ENCODE peak calls at places on chromosomes 7 and 10, in eight cellular contexts. One of them, this sample, is unnamed.

GRCh38 chr7:149467321-149467859 is 6.5 kb upstream of the ZNF777 start:
- DNase-seq in left lung: no peak
- DNase-seq in lower lobe of right lung: no peak
- DNase-seq in brain microvascular endothelial cell: no peak
- DNase-seq in mesendoderm: no peak
- DNase-seq in cardiac fibroblast: no peak
- DNase-seq in spleen: no peak
- DNase-seq in HCT116: no peak
- DNase-seq in this sample: no peak

GRCh38 chr10:80289451-80290287 is at the start of gene MAT1A:
- DNase-seq in lower lobe of right lung: no peak
- DNase-seq in spleen: no peak
- DNase-seq in HCT116: peak
- DNase-seq in brain microvascular endothelial cell: no peak
- DNase-seq in left lung: no peak
- DNase-seq in cardiac fibroblast: peak
- DNase-seq in mesendoderm: peak
- DNase-seq in this sample: no peak

GRCh38 chr10:91409869-91410637 is at the start of gene HECTD2:
- DNase-seq in left lung: peak
- DNase-seq in mesendoderm: peak
- DNase-seq in cardiac fibroblast: peak
- DNase-seq in brain microvascular endothelial cell: peak
- DNase-seq in spleen: peak
- DNase-seq in lower lobe of right lung: peak
- DNase-seq in HCT116: peak
- DNase-seq in this sample: peak

GRCh38 chr10:47260505-47261111 is 39.4 kb upstream of the GDF10 start:
- DNase-seq in mesendoderm: peak
- DNase-seq in cardiac fibroblast: no peak
- DNase-seq in lower lobe of right lung: no peak
- DNase-seq in brain microvascular endothelial cell: no peak
- DNase-seq in left lung: no peak
- DNase-seq in HCT116: no peak
- DNase-seq in spleen: peak
- DNase-seq in this sample: peak

GRCh38 chr10:110118891-110119621 is 88.3 kb upstream of the MXI1 start:
- DNase-seq in brain microvascular endothelial cell: no peak
- DNase-seq in cardiac fibroblast: no peak
- DNase-seq in left lung: no peak
- DNase-seq in lower lobe of right lung: no peak
- DNase-seq in mesendoderm: no peak
- DNase-seq in spleen: no peak
- DNase-seq in HCT116: no peak
- DNase-seq in this sample: no peak

GRCh38 chr10:59310324-59310914 is 51.9 kb downstream of the FAM13C start:
- DNase-seq in lower lobe of right lung: no peak
- DNase-seq in spleen: no peak
- DNase-seq in brain microvascular endothelial cell: no peak
- DNase-seq in left lung: no peak
- DNase-seq in HCT116: no peak
- DNase-seq in mesendoderm: no peak
- DNase-seq in cardiac fibroblast: no peak
- DNase-seq in this sample: no peak

GRCh38 chr7:5702876-5703571 is 78.4 kb downstream of the RNF216 start:
- DNase-seq in left lung: no peak
- DNase-seq in mesendoderm: peak
- DNase-seq in cardiac fibroblast: peak
- DNase-seq in brain microvascular endothelial cell: peak
- DNase-seq in spleen: no peak
- DNase-seq in HCT116: peak
- DNase-seq in lower lobe of right lung: no peak
- DNase-seq in this sample: no peak

GRCh38 chr10:124138195-124138882 is 44.9 kb upstream of the CHST15 start:
- DNase-seq in left lung: no peak
- DNase-seq in HCT116: no peak
- DNase-seq in spleen: no peak
- DNase-seq in brain microvascular endothelial cell: no peak
- DNase-seq in mesendoderm: no peak
- DNase-seq in lower lobe of right lung: no peak
- DNase-seq in cardiac fibroblast: no peak
- DNase-seq in this sample: no peak

GRCh38 chr7:44735403-44736165 is 13.1 kb upstream of the ZMIZ2 start:
- DNase-seq in mesendoderm: no peak
- DNase-seq in left lung: no peak
- DNase-seq in lower lobe of right lung: no peak
- DNase-seq in spleen: peak
- DNase-seq in brain microvascular endothelial cell: peak
- DNase-seq in cardiac fibroblast: peak
- DNase-seq in HCT116: peak
- DNase-seq in this sample: peak

GRCh38 chr7:99459087-99459486 is 6.9 kb downstream of the ATP5MF start:
- DNase-seq in brain microvascular endothelial cell: no peak
- DNase-seq in cardiac fibroblast: peak
- DNase-seq in mesendoderm: peak
- DNase-seq in left lung: peak
- DNase-seq in spleen: no peak
- DNase-seq in lower lobe of right lung: no peak
- DNase-seq in HCT116: no peak
- DNase-seq in this sample: no peak

GRCh38 chr7:19701471-19701870 is 7.4 kb downstream of the POLR1F start:
- DNase-seq in lower lobe of right lung: no peak
- DNase-seq in mesendoderm: no peak
- DNase-seq in brain microvascular endothelial cell: no peak
- DNase-seq in left lung: no peak
- DNase-seq in spleen: no peak
- DNase-seq in HCT116: no peak
- DNase-seq in cardiac fibroblast: no peak
- DNase-seq in this sample: no peak

GRCh38 chr7:100022621-100023020 is 7.2 kb downstream of the ZKSCAN1 start:
- DNase-seq in HCT116: no peak
- DNase-seq in left lung: no peak
- DNase-seq in spleen: no peak
- DNase-seq in lower lobe of right lung: no peak
- DNase-seq in brain microvascular endothelial cell: no peak
- DNase-seq in mesendoderm: no peak
- DNase-seq in cardiac fibroblast: no peak
- DNase-seq in this sample: no peak

GRCh38 chr7:48035301-48035966 is at the start of gene C7orf57:
- DNase-seq in spleen: peak
- DNase-seq in lower lobe of right lung: peak
- DNase-seq in brain microvascular endothelial cell: peak
- DNase-seq in cardiac fibroblast: peak
- DNase-seq in HCT116: peak
- DNase-seq in left lung: peak
- DNase-seq in mesendoderm: peak
- DNase-seq in this sample: peak

GRCh38 chr10:84335516-84335915 is 7.1 kb downstream of the CCSER2 start:
- DNase-seq in spleen: no peak
- DNase-seq in brain microvascular endothelial cell: no peak
- DNase-seq in mesendoderm: no peak
- DNase-seq in lower lobe of right lung: no peak
- DNase-seq in HCT116: no peak
- DNase-seq in cardiac fibroblast: peak
- DNase-seq in left lung: no peak
- DNase-seq in this sample: no peak

GRCh38 chr10:69348824-69349541 is 67.7 kb downstream of the TACR2 start:
- DNase-seq in spleen: no peak
- DNase-seq in lower lobe of right lung: no peak
- DNase-seq in brain microvascular endothelial cell: peak
- DNase-seq in cardiac fibroblast: peak
- DNase-seq in left lung: no peak
- DNase-seq in HCT116: no peak
- DNase-seq in mesendoderm: no peak
- DNase-seq in this sample: peak

GRCh38 chr7:70790215-70791073 is 341.5 kb upstream of the GALNT17 start:
- DNase-seq in left lung: peak
- DNase-seq in cardiac fibroblast: no peak
- DNase-seq in spleen: no peak
- DNase-seq in brain microvascular endothelial cell: no peak
- DNase-seq in lower lobe of right lung: no peak
- DNase-seq in mesendoderm: no peak
- DNase-seq in HCT116: no peak
- DNase-seq in this sample: no peak

GRCh38 chr7:301291-302053 is 11.5 kb downstream of the FOXL3 start:
- DNase-seq in HCT116: no peak
- DNase-seq in lower lobe of right lung: no peak
- DNase-seq in cardiac fibroblast: no peak
- DNase-seq in spleen: peak
- DNase-seq in left lung: no peak
- DNase-seq in mesendoderm: no peak
- DNase-seq in brain microvascular endothelial cell: no peak
- DNase-seq in this sample: no peak

GRCh38 chr10:64762861-64763260 is 1241.7 kb downstream of the REEP3 start:
- DNase-seq in spleen: no peak
- DNase-seq in mesendoderm: no peak
- DNase-seq in HCT116: no peak
- DNase-seq in brain microvascular endothelial cell: peak
- DNase-seq in cardiac fibroblast: no peak
- DNase-seq in left lung: no peak
- DNase-seq in lower lobe of right lung: no peak
- DNase-seq in this sample: no peak

GRCh38 chr10:99619090-99619800 is 994 bp downstream of the SLC25A28 start:
- DNase-seq in mesendoderm: no peak
- DNase-seq in HCT116: no peak
- DNase-seq in spleen: no peak
- DNase-seq in brain microvascular endothelial cell: no peak
- DNase-seq in lower lobe of right lung: no peak
- DNase-seq in cardiac fibroblast: peak
- DNase-seq in left lung: no peak
- DNase-seq in this sample: peak

GRCh38 chr7:108028111-108028510 is 25.1 kb upstream of the LAMB1 start:
- DNase-seq in cardiac fibroblast: no peak
- DNase-seq in lower lobe of right lung: no peak
- DNase-seq in spleen: no peak
- DNase-seq in HCT116: no peak
- DNase-seq in mesendoderm: no peak
- DNase-seq in brain microvascular endothelial cell: no peak
- DNase-seq in left lung: no peak
- DNase-seq in this sample: no peak

GRCh38 chr7:30556854-30557644 is 37.6 kb upstream of the GARS1 start:
- DNase-seq in spleen: no peak
- DNase-seq in left lung: no peak
- DNase-seq in brain microvascular endothelial cell: peak
- DNase-seq in mesendoderm: peak
- DNase-seq in HCT116: no peak
- DNase-seq in lower lobe of right lung: no peak
- DNase-seq in cardiac fibroblast: no peak
- DNase-seq in this sample: no peak

GRCh38 chr7:154929006-154929726 is 73.8 kb downstream of the PAXIP1 start:
- DNase-seq in left lung: no peak
- DNase-seq in lower lobe of right lung: no peak
- DNase-seq in cardiac fibroblast: no peak
- DNase-seq in spleen: peak
- DNase-seq in mesendoderm: no peak
- DNase-seq in brain microvascular endothelial cell: no peak
- DNase-seq in HCT116: no peak
- DNase-seq in this sample: no peak
- H3K4me3 ChIP-seq in left lung: peak
- H3K4me3 ChIP-seq in lower lobe of right lung: peak
- H3K4me3 ChIP-seq in cardiac fibroblast: peak
- H3K4me3 ChIP-seq in spleen: peak
- H3K4me3 ChIP-seq in mesendoderm: no peak
- H3K4me3 ChIP-seq in brain microvascular endothelial cell: peak
- H3K4me3 ChIP-seq in HCT116: peak
- H3K4me3 ChIP-seq in this sample: peak

DNA sequence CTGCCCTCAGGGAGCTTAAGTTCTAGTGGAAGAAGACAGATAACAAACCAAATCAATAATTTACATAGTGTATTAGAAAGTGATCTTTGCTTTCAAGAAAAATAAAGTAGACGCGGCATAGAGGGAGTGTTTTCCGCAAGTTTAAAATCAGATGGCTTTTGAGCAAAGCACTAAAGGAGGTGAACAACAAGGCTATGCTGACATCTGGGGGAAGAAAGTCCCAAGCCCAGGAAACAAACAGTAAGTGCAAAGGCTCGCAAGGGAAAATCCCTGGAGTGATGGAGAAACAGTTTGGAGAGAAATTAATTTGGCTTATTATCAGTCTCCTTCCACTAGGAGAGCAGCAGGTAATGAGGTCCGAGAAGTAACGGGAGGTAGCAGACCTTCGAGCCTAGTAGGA is 1.9 kb upstream of the CNNM2 start:
- DNase-seq in brain microvascular endothelial cell: no peak
- DNase-seq in cardiac fibroblast: no peak
- DNase-seq in mesendoderm: no peak
- DNase-seq in left lung: no peak
- DNase-seq in spleen: no peak
- DNase-seq in HCT116: no peak
- DNase-seq in lower lobe of right lung: no peak
- DNase-seq in this sample: no peak
- H3K4me3 ChIP-seq in brain microvascular endothelial cell: no peak
- H3K4me3 ChIP-seq in cardiac fibroblast: no peak
- H3K4me3 ChIP-seq in mesendoderm: no peak
- H3K4me3 ChIP-seq in left lung: no peak
- H3K4me3 ChIP-seq in spleen: no peak
- H3K4me3 ChIP-seq in HCT116: peak
- H3K4me3 ChIP-seq in lower lobe of right lung: no peak
- H3K4me3 ChIP-seq in this sample: no peak

GRCh38 chr10:10663587-10663986 is 354.1 kb upstream of the CELF2 start:
- DNase-seq in lower lobe of right lung: no peak
- DNase-seq in cardiac fibroblast: peak
- DNase-seq in spleen: no peak
- DNase-seq in mesendoderm: no peak
- DNase-seq in left lung: no peak
- DNase-seq in HCT116: no peak
- DNase-seq in brain microvascular endothelial cell: no peak
- DNase-seq in this sample: no peak
- H3K4me3 ChIP-seq in lower lobe of right lung: no peak
- H3K4me3 ChIP-seq in cardiac fibroblast: no peak
- H3K4me3 ChIP-seq in spleen: no peak
- H3K4me3 ChIP-seq in mesendoderm: no peak
- H3K4me3 ChIP-seq in left lung: no peak
- H3K4me3 ChIP-seq in HCT116: no peak
- H3K4me3 ChIP-seq in brain microvascular endothelial cell: no peak
- H3K4me3 ChIP-seq in this sample: no peak

GRCh38 chr7:137931823-137932222 is 70.1 kb downstream of the CREB3L2 start:
- DNase-seq in HCT116: no peak
- DNase-seq in brain microvascular endothelial cell: no peak
- DNase-seq in left lung: no peak
- DNase-seq in spleen: no peak
- DNase-seq in lower lobe of right lung: no peak
- DNase-seq in cardiac fibroblast: no peak
- DNase-seq in mesendoderm: no peak
- DNase-seq in this sample: no peak

GRCh38 chr7:137934176-137934826 is 67.6 kb downstream of the CREB3L2 start:
- DNase-seq in HCT116: no peak
- DNase-seq in brain microvascular endothelial cell: no peak
- DNase-seq in left lung: no peak
- DNase-seq in lower lobe of right lung: no peak
- DNase-seq in spleen: no peak
- DNase-seq in cardiac fibroblast: no peak
- DNase-seq in mesendoderm: no peak
- DNase-seq in this sample: no peak

GRCh38 chr7:137930616-137931015 is 71.3 kb downstream of the CREB3L2 start:
- DNase-seq in left lung: no peak
- DNase-seq in cardiac fibroblast: peak
- DNase-seq in HCT116: no peak
- DNase-seq in mesendoderm: no peak
- DNase-seq in brain microvascular endothelial cell: peak
- DNase-seq in lower lobe of right lung: no peak
- DNase-seq in spleen: no peak
- DNase-seq in this sample: no peak

GRCh38 chr7:137933270-137934017 is 68.4 kb downstream of the CREB3L2 start:
- DNase-seq in brain microvascular endothelial cell: peak
- DNase-seq in left lung: no peak
- DNase-seq in HCT116: no peak
- DNase-seq in mesendoderm: peak
- DNase-seq in lower lobe of right lung: no peak
- DNase-seq in cardiac fibroblast: peak
- DNase-seq in spleen: no peak
- DNase-seq in this sample: no peak

GRCh38 chr7:137932881-137933269 is 69.0 kb downstream of the CREB3L2 start:
- DNase-seq in left lung: no peak
- DNase-seq in brain microvascular endothelial cell: no peak
- DNase-seq in cardiac fibroblast: peak
- DNase-seq in lower lobe of right lung: no peak
- DNase-seq in mesendoderm: peak
- DNase-seq in HCT116: no peak
- DNase-seq in spleen: no peak
- DNase-seq in this sample: no peak
- H3K4me3 ChIP-seq in left lung: no peak
- H3K4me3 ChIP-seq in brain microvascular endothelial cell: no peak
- H3K4me3 ChIP-seq in cardiac fibroblast: no peak
- H3K4me3 ChIP-seq in lower lobe of right lung: no peak
- H3K4me3 ChIP-seq in mesendoderm: no peak
- H3K4me3 ChIP-seq in HCT116: no peak
- H3K4me3 ChIP-seq in spleen: no peak
- H3K4me3 ChIP-seq in this sample: no peak

This sample was measured in CD4-positive, alpha-beta memory T cell.